ENCODE peak calls at places on chromosome 17, in ten cellular contexts. One of them, this sample, is unnamed.

GRCh38 chr17:28173071-28173561 is 130.6 kb downstream of the NLK start:
- DNase-seq in PC-9: no peak
- DNase-seq in HL-60: no peak
- DNase-seq in HFFc6: no peak
- DNase-seq in Calu3: no peak
- DNase-seq in GM23338: peak; percentile 52
- DNase-seq in AG04450: no peak
- DNase-seq in astrocyte of the spinal cord: no peak
- DNase-seq in activated B cell treated with CpG ODN at 0.5 μM for 24 hours: no peak
- DNase-seq in H9: no peak
- DNase-seq in this sample: no peak

GRCh38 chr17:41049110-41049509 is 2.0 kb upstream of the KRTAP2-1 start:
- DNase-seq in GM23338: no peak
- DNase-seq in HL-60: no peak
- DNase-seq in HFFc6: peak; percentile 93
- DNase-seq in activated B cell treated with CpG ODN at 0.5 μM for 24 hours: no peak
- DNase-seq in PC-9: peak; percentile 92
- DNase-seq in astrocyte of the spinal cord: peak; percentile 74
- DNase-seq in Calu3: no peak
- DNase-seq in H9: no peak
- DNase-seq in AG04450: no peak
- DNase-seq in this sample: no peak

GRCh38 chr17:42016411-42016831 is 818 bp downstream of the DNAJC7 start:
- DNase-seq in GM23338: no peak
- DNase-seq in HL-60: no peak
- DNase-seq in activated B cell treated with CpG ODN at 0.5 μM for 24 hours: no peak
- DNase-seq in HFFc6: peak; percentile 15
- DNase-seq in AG04450: no peak
- DNase-seq in astrocyte of the spinal cord: no peak
- DNase-seq in H9: no peak
- DNase-seq in Calu3: no peak
- DNase-seq in PC-9: no peak
- DNase-seq in this sample: no peak

GRCh38 chr17:8954339-8954738 is 11.2 kb downstream of the PIK3R5 start:
- DNase-seq in Calu3: no peak
- DNase-seq in GM23338: peak; percentile 61
- DNase-seq in HFFc6: no peak
- DNase-seq in H9: peak; percentile 84
- DNase-seq in activated B cell treated with CpG ODN at 0.5 μM for 24 hours: peak; percentile 48
- DNase-seq in astrocyte of the spinal cord: no peak
- DNase-seq in PC-9: no peak
- DNase-seq in AG04450: no peak
- DNase-seq in HL-60: peak; percentile 92
- DNase-seq in this sample: no peak

GRCh38 chr17:79915850-79916430 is 76.7 kb upstream of the CBX4 start:
- DNase-seq in activated B cell treated with CpG ODN at 0.5 μM for 24 hours: no peak
- DNase-seq in H9: peak; percentile 92
- DNase-seq in PC-9: peak; percentile 87
- DNase-seq in astrocyte of the spinal cord: no peak
- DNase-seq in GM23338: peak; percentile 77
- DNase-seq in HL-60: peak; percentile 30
- DNase-seq in Calu3: peak; percentile 94
- DNase-seq in HFFc6: peak; percentile 42
- DNase-seq in AG04450: no peak
- DNase-seq in this sample: no peak

GRCh38 chr17:2484876-2485275 is 26.8 kb downstream of the METTL16 start:
- DNase-seq in HL-60: no peak
- DNase-seq in Calu3: no peak
- DNase-seq in AG04450: no peak
- DNase-seq in HFFc6: no peak
- DNase-seq in GM23338: peak; percentile 73
- DNase-seq in PC-9: no peak
- DNase-seq in H9: peak; percentile 74
- DNase-seq in activated B cell treated with CpG ODN at 0.5 μM for 24 hours: no peak
- DNase-seq in astrocyte of the spinal cord: no peak
- DNase-seq in this sample: no peak

GRCh38 chr17:44561237-44561623 is 3.9 kb downstream of the FZD2 start:
- DNase-seq in GM23338: peak; percentile 69
- DNase-seq in Calu3: no peak
- DNase-seq in HL-60: no peak
- DNase-seq in H9: no peak
- DNase-seq in activated B cell treated with CpG ODN at 0.5 μM for 24 hours: no peak
- DNase-seq in HFFc6: no peak
- DNase-seq in PC-9: no peak
- DNase-seq in astrocyte of the spinal cord: no peak
- DNase-seq in AG04450: no peak
- DNase-seq in this sample: no peak

GRCh38 chr17:46950997-46951621 is 27.9 kb downstream of the RPRML start:
- DNase-seq in AG04450: no peak
- DNase-seq in PC-9: no peak
- DNase-seq in GM23338: no peak
- DNase-seq in activated B cell treated with CpG ODN at 0.5 μM for 24 hours: no peak
- DNase-seq in astrocyte of the spinal cord: no peak
- DNase-seq in HFFc6: no peak
- DNase-seq in H9: no peak
- DNase-seq in Calu3: no peak
- DNase-seq in HL-60: no peak
- DNase-seq in this sample: no peak

DNA sequence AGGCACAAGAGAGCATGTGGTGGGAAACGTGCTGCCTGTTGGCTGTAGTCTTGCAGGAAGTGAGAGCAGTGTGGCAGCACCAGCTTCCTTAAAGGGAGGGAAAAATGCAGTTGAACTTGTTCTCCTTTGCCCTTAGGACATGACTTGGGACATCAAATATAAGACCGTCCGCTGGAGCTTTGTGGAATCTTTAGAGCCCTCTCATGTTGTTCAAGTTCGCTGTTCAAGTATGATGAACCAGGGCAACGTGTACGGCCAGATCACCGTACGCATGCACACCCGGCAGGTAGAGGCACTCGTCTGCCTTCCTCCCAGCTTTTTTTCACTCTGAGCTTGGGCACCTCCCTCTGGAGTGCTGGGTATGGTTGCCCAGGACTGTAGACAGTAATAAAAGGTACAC is 23.3 kb downstream of the GPR179 start:
- DNase-seq in H9: no peak
- DNase-seq in astrocyte of the spinal cord: no peak
- DNase-seq in GM23338: no peak
- DNase-seq in PC-9: peak; percentile 97
- DNase-seq in activated B cell treated with CpG ODN at 0.5 μM for 24 hours: no peak
- DNase-seq in HL-60: no peak
- DNase-seq in Calu3: peak; percentile 40
- DNase-seq in AG04450: no peak
- DNase-seq in HFFc6: no peak
- DNase-seq in this sample: no peak
- TF ChIP-seq CTCF in H9: no peak
- TF ChIP-seq CTCF in astrocyte of the spinal cord: no peak
- TF ChIP-seq CTCF in GM23338: no peak
- TF ChIP-seq CTCF in PC-9: no peak
- TF ChIP-seq CTCF in activated B cell treated with CpG ODN at 0.5 μM for 24 hours: no peak
- TF ChIP-seq CTCF in HL-60: no peak
- TF ChIP-seq CTCF in Calu3: no peak
- TF ChIP-seq CTCF in AG04450: no peak
- TF ChIP-seq CTCF in HFFc6: no peak
- TF ChIP-seq CTCF in this sample: no peak

DNA sequence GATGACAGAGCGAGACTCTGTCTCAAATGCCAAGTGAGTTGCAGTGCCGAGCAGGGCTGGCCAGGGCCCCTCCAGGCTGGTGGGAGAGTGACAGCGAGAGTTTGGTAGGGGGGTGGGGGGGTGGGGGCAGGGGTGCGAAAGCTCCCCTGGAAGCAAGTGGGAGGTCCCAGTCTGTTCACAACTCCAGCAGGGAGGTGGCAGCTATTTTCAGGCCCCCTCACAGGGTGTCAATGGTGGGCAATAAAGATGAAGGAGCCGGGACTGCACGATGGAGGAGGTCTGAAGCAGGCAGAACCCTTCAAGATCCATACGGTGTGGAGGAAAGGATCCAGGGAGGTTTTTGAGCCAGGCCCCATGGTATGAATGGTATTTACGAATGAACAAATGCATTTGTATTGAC is 83.7 kb downstream of the PGS1 start:
- DNase-seq in H9: no peak
- DNase-seq in activated B cell treated with CpG ODN at 0.5 μM for 24 hours: no peak
- DNase-seq in Calu3: no peak
- DNase-seq in astrocyte of the spinal cord: no peak
- DNase-seq in AG04450: no peak
- DNase-seq in PC-9: no peak
- DNase-seq in HFFc6: no peak
- DNase-seq in HL-60: no peak
- DNase-seq in GM23338: no peak
- DNase-seq in this sample: no peak
- TF ChIP-seq CTCF in H9: no peak
- TF ChIP-seq CTCF in activated B cell treated with CpG ODN at 0.5 μM for 24 hours: no peak
- TF ChIP-seq CTCF in Calu3: no peak
- TF ChIP-seq CTCF in astrocyte of the spinal cord: no peak
- TF ChIP-seq CTCF in AG04450: no peak
- TF ChIP-seq CTCF in PC-9: no peak
- TF ChIP-seq CTCF in HFFc6: no peak
- TF ChIP-seq CTCF in HL-60: no peak
- TF ChIP-seq CTCF in GM23338: no peak
- TF ChIP-seq CTCF in this sample: no peak

GRCh38 chr17:64131606-64132270 is 1.8 kb upstream of the ERN1 start:
- DNase-seq in GM23338: no peak
- DNase-seq in Calu3: no peak
- DNase-seq in PC-9: no peak
- DNase-seq in HFFc6: no peak
- DNase-seq in activated B cell treated with CpG ODN at 0.5 μM for 24 hours: no peak
- DNase-seq in HL-60: no peak
- DNase-seq in H9: no peak
- DNase-seq in astrocyte of the spinal cord: no peak
- DNase-seq in AG04450: no peak
- DNase-seq in this sample: no peak

GRCh38 chr17:64129515-64129764 is 504 bp downstream of the ERN1 start:
- DNase-seq in PC-9: no peak
- DNase-seq in AG04450: no peak
- DNase-seq in HL-60: no peak
- DNase-seq in activated B cell treated with CpG ODN at 0.5 μM for 24 hours: no peak
- DNase-seq in Calu3: no peak
- DNase-seq in astrocyte of the spinal cord: no peak
- DNase-seq in GM23338: peak; percentile 45
- DNase-seq in HFFc6: no peak
- DNase-seq in H9: no peak
- DNase-seq in this sample: no peak

GRCh38 chr17:64130559-64131001 is 636 bp upstream of the ERN1 start:
- DNase-seq in H9: no peak
- DNase-seq in Calu3: no peak
- DNase-seq in HFFc6: peak; percentile 87
- DNase-seq in HL-60: no peak
- DNase-seq in activated B cell treated with CpG ODN at 0.5 μM for 24 hours: no peak
- DNase-seq in GM23338: no peak
- DNase-seq in AG04450: no peak
- DNase-seq in astrocyte of the spinal cord: no peak
- DNase-seq in PC-9: no peak
- DNase-seq in this sample: no peak

GRCh38 chr17:64128787-64129514 is 993 bp downstream of the ERN1 start:
- DNase-seq in PC-9: no peak
- DNase-seq in GM23338: peak; percentile 41
- DNase-seq in HL-60: peak; percentile 34
- DNase-seq in astrocyte of the spinal cord: peak; percentile 28
- DNase-seq in H9: peak; percentile 39
- DNase-seq in activated B cell treated with CpG ODN at 0.5 μM for 24 hours: peak; percentile 23
- DNase-seq in Calu3: peak; percentile 16
- DNase-seq in HFFc6: peak; percentile 22
- DNase-seq in AG04450: no peak
- DNase-seq in this sample: no peak

DNA sequence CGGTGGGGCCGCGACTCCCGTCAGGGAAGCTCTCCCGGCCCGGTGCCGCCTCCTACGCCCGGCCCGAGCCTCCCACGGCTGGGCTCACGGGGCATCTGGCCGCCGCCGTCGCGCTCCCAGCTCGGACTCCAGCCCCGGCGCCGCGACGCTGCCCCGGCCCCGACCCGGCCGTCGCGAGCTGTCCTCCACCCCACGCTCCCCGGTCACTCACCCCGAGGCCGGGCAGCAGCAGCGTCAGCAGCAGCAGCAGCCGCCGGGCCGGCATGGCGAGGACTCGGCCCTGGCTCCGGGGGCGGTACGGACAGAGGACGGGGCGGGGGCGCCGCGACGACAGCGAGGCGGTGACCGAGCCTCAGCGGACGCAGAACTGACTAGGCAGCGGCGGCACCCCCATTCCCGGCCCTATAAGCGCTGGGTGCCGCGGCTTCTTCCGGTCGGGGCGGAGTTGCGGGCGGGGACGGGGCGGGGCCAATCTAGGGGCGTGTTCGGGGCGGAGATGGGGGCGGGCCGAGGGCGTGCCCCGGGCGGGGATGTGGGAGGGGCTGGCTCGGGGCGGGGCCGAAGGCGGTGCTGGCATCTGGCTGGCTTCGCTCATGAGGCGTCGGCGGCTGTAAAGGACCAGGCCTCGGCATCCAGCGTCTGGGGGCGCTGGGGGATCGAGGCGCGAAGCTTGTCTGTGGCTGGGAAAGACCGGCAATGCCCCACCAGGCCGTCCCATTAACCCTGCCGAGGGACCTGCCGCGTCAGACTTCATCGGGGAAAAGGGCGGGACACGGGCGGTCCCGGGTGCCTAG is at the start of gene ERN1:
- DNase-seq in Calu3: peak; percentile 88
- DNase-seq in H9: peak; percentile 96
- DNase-seq in HFFc6: peak; percentile 89
- DNase-seq in AG04450: peak; percentile 82
- DNase-seq in activated B cell treated with CpG ODN at 0.5 μM for 24 hours: peak; percentile 81
- DNase-seq in GM23338: peak; percentile 95
- DNase-seq in astrocyte of the spinal cord: peak; percentile 96
- DNase-seq in PC-9: peak; percentile 79
- DNase-seq in HL-60: peak; percentile 88
- DNase-seq in this sample: peak; percentile 93
- TF ChIP-seq CTCF in Calu3: no peak
- TF ChIP-seq CTCF in H9: peak; percentile 14
- TF ChIP-seq CTCF in HFFc6: no peak
- TF ChIP-seq CTCF in AG04450: no peak
- TF ChIP-seq CTCF in activated B cell treated with CpG ODN at 0.5 μM for 24 hours: no peak
- TF ChIP-seq CTCF in GM23338: no peak
- TF ChIP-seq CTCF in astrocyte of the spinal cord: no peak
- TF ChIP-seq CTCF in PC-9: no peak
- TF ChIP-seq CTCF in HL-60: no peak
- TF ChIP-seq CTCF in this sample: no peak

DNA sequence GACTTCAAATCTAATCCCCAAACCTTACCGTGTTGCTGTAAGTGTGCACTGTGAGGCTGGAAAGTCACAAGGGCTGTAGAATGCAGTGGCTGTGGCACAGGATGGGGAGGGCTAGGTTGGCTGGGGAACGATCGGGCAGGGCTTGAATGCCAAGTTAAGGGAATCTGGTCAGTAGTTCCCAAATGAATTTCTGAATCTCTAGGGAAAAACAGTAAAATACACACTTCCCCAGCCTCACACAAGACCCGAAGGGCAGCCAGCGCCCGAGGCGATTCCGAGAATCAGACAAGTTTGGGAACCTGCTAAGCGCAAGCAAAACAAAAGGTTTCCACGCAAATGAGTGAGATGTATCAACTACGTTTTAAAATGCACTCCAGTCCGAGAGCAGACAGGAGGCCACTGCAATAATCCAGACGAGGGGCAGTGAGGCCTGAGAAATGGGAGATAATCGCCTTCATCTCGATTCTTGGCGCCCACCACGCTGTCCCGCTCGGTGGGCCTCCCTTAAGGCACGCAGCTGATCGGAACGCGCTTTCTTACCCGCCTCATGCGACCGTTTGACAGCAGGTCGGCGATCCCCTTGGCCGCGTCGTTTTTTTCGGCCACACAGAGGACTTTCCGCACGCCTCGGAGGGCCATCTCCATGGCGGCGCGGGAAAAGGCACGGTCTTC is 599 bp downstream of the TOP3A start:
- DNase-seq in AG04450: no peak
- DNase-seq in HFFc6: no peak
- DNase-seq in HL-60: no peak
- DNase-seq in GM23338: no peak
- DNase-seq in H9: no peak
- DNase-seq in PC-9: no peak
- DNase-seq in Calu3: no peak
- DNase-seq in activated B cell treated with CpG ODN at 0.5 μM for 24 hours: no peak
- DNase-seq in astrocyte of the spinal cord: peak; percentile 21
- DNase-seq in this sample: no peak
- TF ChIP-seq CTCF in AG04450: no peak
- TF ChIP-seq CTCF in HFFc6: no peak
- TF ChIP-seq CTCF in HL-60: no peak
- TF ChIP-seq CTCF in GM23338: no peak
- TF ChIP-seq CTCF in H9: no peak
- TF ChIP-seq CTCF in PC-9: no peak
- TF ChIP-seq CTCF in Calu3: no peak
- TF ChIP-seq CTCF in activated B cell treated with CpG ODN at 0.5 μM for 24 hours: no peak
- TF ChIP-seq CTCF in astrocyte of the spinal cord: no peak
- TF ChIP-seq CTCF in this sample: no peak

This sample was measured in endothelial cell.